ENCODE peak calls at places on chromosomes 11 and 22, in ten cellular contexts. Q is K562, O is transverse colon, B is A549, L is spleen, U is H1, G is heart left ventricle, K is esophagus squamous epithelium, E is body of pancreas, H is IMR-90. Y is an unnamed sample.

GRCh38 chr11:119786431-119787073 is 57.6 kb upstream of the NECTIN1 start:
- DNase-seq in Q (no peak), O (no peak), K (no peak), E (no peak), L (peak; percentile 52), B (no peak), U (no peak), G (no peak), H (no peak), Y (no peak)

GRCh38 chr22:35914665-35915476 is 113.8 kb downstream of the RBFOX2 start:
- DNase-seq in U (peak; percentile 50), Q (peak; percentile 50), E (peak; percentile 80), G (peak; percentile 75), B (peak; percentile 83), O (peak; percentile 68), H (peak; percentile 91), K (no peak), L (no peak), Y (peak; percentile 58)

GRCh38 chr22:37275134-37275533 is 7.2 kb upstream of the CYTH4 start:
- DNase-seq in U (no peak), G (no peak), E (no peak), L (peak; percentile 46), H (no peak), O (no peak), Q (no peak), B (no peak), K (no peak), Y (no peak)

GRCh38 chr11:102413497-102413896 is 39.1 kb downstream of the TMEM123 start:
- DNase-seq in H (no peak), U (no peak), L (no peak), G (no peak), O (no peak), B (no peak), E (no peak), Q (no peak), K (no peak), Y (no peak)

GRCh38 chr22:32444068-32444467 is 20.2 kb downstream of the BPIFC start:
- DNase-seq in U (no peak), G (no peak), L (no peak), H (no peak), Q (peak; percentile 16), B (peak; percentile 59), O (peak; percentile 43), K (no peak), E (no peak), Y (no peak)

GRCh38 chr11:73399159-73400090 is 23.2 kb downstream of the RELT start:
- DNase-seq in K (no peak), O (no peak), E (no peak), U (no peak), H (peak; percentile 44), G (no peak), B (no peak), L (no peak), Q (no peak), Y (no peak)

GRCh38 chr11:63132985-63133775 is 10.8 kb downstream of the SLC22A24 start:
- DNase-seq in H (no peak), E (peak; percentile 41), G (no peak), L (no peak), Q (no peak), O (no peak), U (no peak), B (no peak), K (no peak), Y (no peak)

GRCh38 chr11:130209944-130210854 is 50.6 kb downstream of the ST14 start:
- DNase-seq in B (no peak), E (no peak), K (no peak), U (no peak), L (no peak), H (no peak), Q (peak; percentile 4), G (peak; percentile 8), O (peak; percentile 5), Y (peak; percentile 23)

GRCh38 chr11:69691449-69691848 is 12.4 kb downstream of the FGF19 start:
- DNase-seq in E (no peak), U (no peak), Q (no peak), G (no peak), K (no peak), B (peak; percentile 49), H (peak; percentile 53), O (no peak), L (peak; percentile 7), Y (no peak)

GRCh38 chr11:83008581-83008923 is 63.1 kb downstream of the RAB30 start:
- DNase-seq in L (no peak), U (no peak), H (peak; percentile 70), G (no peak), K (no peak), B (no peak), O (no peak), Q (no peak), E (no peak), Y (no peak)

GRCh38 chr11:65552413-65552951 is 5.7 kb downstream of the LTBP3 start:
- DNase-seq in U (no peak), L (no peak), G (no peak), Q (no peak), E (no peak), K (no peak), O (no peak), H (no peak), B (no peak), Y (no peak)

GRCh38 chr11:60657880-60658279 is 41.5 kb upstream of the MS4A8 start:
- DNase-seq in H (no peak), Q (no peak), L (no peak), G (no peak), U (no peak), O (peak; percentile 24), B (peak; percentile 16), K (no peak), E (peak; percentile 67), Y (peak; percentile 26)

GRCh38 chr11:96237759-96238158 is 105.2 kb downstream of the MAML2 start:
- DNase-seq in L (no peak), B (peak; percentile 7), K (no peak), Q (no peak), O (no peak), U (no peak), G (no peak), H (no peak), E (no peak), Y (no peak)

DNA sequence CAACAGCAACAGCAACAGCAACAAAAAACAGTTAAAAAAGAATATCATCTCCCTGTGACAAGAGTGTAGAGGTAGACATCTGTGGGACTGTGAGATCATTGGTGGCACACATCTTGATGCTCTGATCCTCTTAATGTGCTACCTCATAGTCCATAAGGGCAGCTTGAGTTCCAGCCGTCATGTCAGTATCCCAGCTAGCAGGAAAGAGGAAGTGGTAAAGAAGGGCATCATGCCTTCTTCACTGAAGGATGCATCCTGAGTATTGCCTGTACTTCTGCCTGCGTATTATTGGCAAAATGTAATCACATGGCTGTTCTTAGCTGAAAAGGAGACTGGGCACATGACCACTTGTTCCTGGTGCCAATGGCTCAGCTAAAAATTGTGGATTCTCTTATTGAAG is 314.3 kb downstream of the TBC1D22A start:
- DNase-seq in Q (no peak), O (no peak), B (no peak), U (no peak), K (no peak), E (no peak), L (no peak), H (no peak), G (no peak), Y (no peak)
- TF ChIP-seq POLR2A in Q (no peak), O (no peak), B (no peak), U (no peak), K (no peak), E (no peak), L (no peak), H (no peak), G (no peak), Y (no peak)

GRCh38 chr22:26589845-26590524 is at the start of gene TPST2:
- DNase-seq in L (peak; percentile 95), U (no peak), B (peak; percentile 60), H (peak; percentile 65), Q (peak; percentile 89), K (no peak), G (peak; percentile 83), E (peak; percentile 79), O (peak; percentile 85), Y (peak; percentile 83)
- TF ChIP-seq POLR2A in L (no peak), U (no peak), B (peak; percentile 50), H (peak; percentile 72), Q (peak; percentile 64), K (no peak), G (peak; percentile 92), E (peak; percentile 61), O (peak; percentile 68), Y (peak; percentile 16)

GRCh38 chr22:19886605-19887250 is 32.1 kb upstream of the GNB1L start:
- DNase-seq in K (no peak), G (peak; percentile 46), Q (no peak), L (peak; percentile 91), H (peak; percentile 61), B (no peak), E (peak; percentile 6), U (no peak), O (no peak), Y (no peak)
- TF ChIP-seq POLR2A in K (no peak), G (no peak), Q (no peak), L (no peak), H (no peak), B (no peak), E (no peak), U (no peak), O (no peak), Y (no peak)

DNA sequence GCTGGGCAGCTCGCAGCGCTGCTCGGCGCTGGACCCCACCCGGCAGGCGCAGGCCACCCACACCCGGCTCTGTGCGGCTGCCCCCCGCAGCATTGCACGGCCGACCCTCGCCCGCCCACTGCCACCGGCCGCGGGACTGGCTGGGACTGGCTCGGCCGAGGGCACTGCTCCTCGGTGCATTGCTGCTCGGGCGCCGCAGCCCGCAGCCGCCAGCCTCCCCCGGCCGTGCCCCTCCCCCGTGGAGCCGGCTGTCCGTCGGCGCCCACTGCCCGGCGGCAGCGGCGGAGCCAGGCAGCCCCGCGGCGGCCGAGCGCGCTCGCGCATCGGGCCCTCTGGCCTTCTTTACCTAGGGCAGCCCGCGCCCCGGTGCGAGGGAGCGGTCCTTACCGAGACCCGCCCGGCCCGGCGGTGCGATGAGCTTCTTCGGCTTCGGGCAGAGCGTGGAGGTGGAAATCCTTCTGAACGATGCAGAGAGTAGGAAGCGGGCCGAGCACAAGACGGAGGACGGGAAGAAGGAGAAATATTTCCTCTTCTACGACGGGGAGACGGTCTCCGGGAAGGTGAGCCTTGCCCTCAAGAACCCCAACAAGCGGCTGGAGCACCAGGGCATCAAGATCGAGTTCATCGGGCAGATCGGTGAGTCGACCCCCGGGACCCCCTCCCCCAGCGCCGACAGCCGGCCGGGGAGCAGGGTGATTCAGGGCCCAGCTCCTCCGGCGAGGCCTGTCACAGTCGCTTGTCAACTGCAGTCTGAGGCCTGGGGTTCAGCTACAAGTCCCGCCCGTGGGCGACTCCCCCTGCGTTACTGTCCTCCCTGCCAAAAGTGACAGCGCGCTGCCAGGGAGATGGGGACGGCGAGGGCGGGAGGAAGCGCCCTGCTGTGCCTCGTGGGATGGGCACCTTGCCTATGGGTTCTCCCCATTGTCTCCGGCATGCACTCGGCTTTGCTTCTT is 515 bp downstream of the VPS26B start:
- DNase-seq in L (peak; percentile 93), E (peak; percentile 46), H (peak; percentile 7), G (peak; percentile 83), K (no peak), B (peak; percentile 10), U (no peak), Q (peak; percentile 64), O (peak; percentile 50), Y (peak; percentile 43)
- TF ChIP-seq POLR2A in L (no peak), E (no peak), H (no peak), G (peak; percentile 74), K (no peak), B (peak; percentile 56), U (no peak), Q (no peak), O (peak; percentile 8), Y (no peak)

GRCh38 chr11:9565822-9566560 is 7.5 kb upstream of the WEE1 start:
- DNase-seq in O (peak; percentile 53), B (peak; percentile 99), Q (peak; percentile 80), H (peak; percentile 100), K (no peak), E (peak; percentile 66), U (peak; percentile 60), L (no peak), G (no peak), Y (peak; percentile 39)
- TF ChIP-seq POLR2A in O (peak; percentile 17), B (no peak), Q (peak; percentile 67), H (peak; percentile 71), K (no peak), E (peak; percentile 31), U (peak; percentile 40), L (no peak), G (peak; percentile 32), Y (peak; percentile 3)

Y was measured in stomach.